ENCODE peak calls at places on chromosomes 6 and 20, in five cellular contexts. F, S, R, L and M are unnamed samples.

GRCh38 chr20:37309941-37310590 is 20.6 kb downstream of the MANBAL start:
- DNase-seq in S (no peak), L (no peak), R (no peak), F (no peak), M (no peak)

GRCh38 chr6:40999498-41000070 is 39.4 kb downstream of the UNC5CL start:
- DNase-seq in F (peak; percentile 66), L (peak; percentile 42), R (no peak), S (no peak), M (peak; percentile 62)

GRCh38 chr6:148466158-148466557 is 123.5 kb downstream of the SASH1 start:
- DNase-seq in L (no peak), S (no peak), F (no peak), R (no peak), M (no peak)

GRCh38 chr6:32194825-32195651 is 2.6 kb upstream of the GPSM3 start:
- DNase-seq in F (no peak), R (peak; percentile 38), L (no peak), S (peak; percentile 55), M (peak; percentile 65)

GRCh38 chr20:52585333-52585732 is 386.8 kb upstream of the TSHZ2 start:
- DNase-seq in L (no peak), R (no peak), S (no peak), F (no peak), M (no peak)

GRCh38 chr6:167214216-167214615 is 56.4 kb upstream of the GPR31 start:
- DNase-seq in L (no peak), S (no peak), R (no peak), F (no peak), M (no peak)

GRCh38 chr6:28393912-28394662 is 5.5 kb downstream of the ZSCAN12 start:
- DNase-seq in F (no peak), S (peak; percentile 7), R (no peak), L (no peak), M (no peak)

GRCh38 chr20:1800777-1801176 is 94.4 kb upstream of the SIRPA start:
- DNase-seq in F (no peak), S (no peak), R (no peak), L (no peak), M (no peak)

GRCh38 chr6:21826460-21826859 is 232.9 kb downstream of the SOX4 start:
- DNase-seq in R (no peak), S (no peak), L (no peak), F (no peak), M (no peak)

DNA sequence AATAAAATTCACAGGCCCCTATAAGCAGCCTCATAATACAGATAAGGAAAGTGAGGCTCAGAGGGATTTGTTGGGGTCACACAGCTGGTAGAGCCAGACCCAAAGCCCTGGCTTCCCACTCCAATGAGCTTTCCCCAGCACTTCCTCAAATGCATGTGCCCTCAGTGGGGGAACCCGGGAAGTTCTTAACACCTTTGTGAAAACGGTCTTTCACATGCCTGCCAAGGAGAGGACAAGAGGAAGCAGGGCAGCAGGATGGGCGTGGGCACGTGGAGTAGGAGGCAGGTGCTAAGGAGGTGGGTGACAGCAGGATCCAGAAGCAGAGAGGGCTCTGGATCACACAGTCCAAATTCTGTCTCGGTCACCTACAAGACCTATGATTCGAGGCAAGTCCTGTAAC is 598 bp downstream of the PI16 start:
- DNase-seq in F (no peak), L (no peak), R (no peak), S (no peak), M (no peak)
- TF ChIP-seq CTCF in F (no peak), L (no peak), R (no peak), S (no peak), M (no peak)

GRCh38 chr6:39792501-39793450 is 600 bp downstream of the DAAM2 start:
- DNase-seq in L (no peak), S (no peak), F (no peak), R (no peak), M (no peak)

GRCh38 chr6:39793528-39793927 is 1.4 kb downstream of the DAAM2 start:
- DNase-seq in R (no peak), S (no peak), L (no peak), F (no peak), M (no peak)

GRCh38 chr6:39791850-39792500 is at the start of gene DAAM2:
- DNase-seq in L (peak; percentile 22), F (peak; percentile 72), R (no peak), S (no peak), M (no peak)

GRCh38 chr6:39790772-39791171 is 1.4 kb upstream of the DAAM2 start:
- DNase-seq in S (no peak), L (peak; percentile 10), F (no peak), R (no peak), M (no peak)

DNA sequence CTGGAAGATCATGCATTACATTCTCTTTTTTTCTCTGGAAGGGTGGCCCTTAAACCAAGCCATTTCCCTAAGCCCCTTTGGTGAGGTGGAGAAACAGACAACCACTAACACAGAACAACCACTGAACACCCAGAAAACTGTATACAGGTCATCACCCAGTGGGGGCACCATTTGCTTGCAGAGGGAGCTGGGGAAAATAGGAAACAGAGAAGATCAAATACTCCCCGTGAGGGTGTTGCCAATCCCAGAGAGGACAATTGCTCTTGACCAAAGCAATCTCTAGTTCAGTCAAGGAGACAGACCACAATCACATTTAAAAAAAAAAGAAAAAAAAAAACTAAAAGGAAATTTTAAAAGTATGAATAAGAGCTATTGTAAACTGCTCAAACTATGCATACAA is 865 bp upstream of the DAAM2 start:
- DNase-seq in S (no peak), F (no peak), L (peak; percentile 19), R (no peak), M (no peak)
- TF ChIP-seq CTCF in S (peak; percentile 57), F (no peak), L (no peak), R (no peak), M (no peak)

GRCh38 chr6:44128020-44128917 is 915 bp downstream of the TMEM63B start:
- DNase-seq in R (peak; percentile 45), L (peak; percentile 35), S (peak; percentile 30), F (peak; percentile 67), M (peak; percentile 69)
- TF ChIP-seq CTCF in R (no peak), L (no peak), S (peak; percentile 23), F (no peak), M (peak; percentile 32)

GRCh38 chr20:32468860-32469259 is 110.7 kb downstream of the ASXL1 start:
- DNase-seq in R (no peak), S (no peak), L (no peak), F (no peak), M (no peak)

GRCh38 chr20:32472581-32473207 is 112.4 kb downstream of the NOL4L start:
- DNase-seq in F (no peak), R (no peak), L (no peak), S (no peak), M (no peak)

GRCh38 chr20:32468313-32468640 is 110.1 kb downstream of the ASXL1 start:
- DNase-seq in L (no peak), R (no peak), S (no peak), F (no peak), M (no peak)

GRCh38 chr20:32470940-32471339 is 112.8 kb downstream of the ASXL1 start:
- DNase-seq in R (no peak), L (no peak), F (no peak), S (no peak), M (no peak)

GRCh38 chr20:32470025-32470861 is 112.1 kb downstream of the ASXL1 start:
- DNase-seq in F (peak; percentile 77), L (no peak), S (peak; percentile 82), R (no peak), M (peak; percentile 63)
- TF ChIP-seq CTCF in F (peak; percentile 61), L (no peak), S (peak; percentile 85), R (no peak), M (peak; percentile 40)

DNA sequence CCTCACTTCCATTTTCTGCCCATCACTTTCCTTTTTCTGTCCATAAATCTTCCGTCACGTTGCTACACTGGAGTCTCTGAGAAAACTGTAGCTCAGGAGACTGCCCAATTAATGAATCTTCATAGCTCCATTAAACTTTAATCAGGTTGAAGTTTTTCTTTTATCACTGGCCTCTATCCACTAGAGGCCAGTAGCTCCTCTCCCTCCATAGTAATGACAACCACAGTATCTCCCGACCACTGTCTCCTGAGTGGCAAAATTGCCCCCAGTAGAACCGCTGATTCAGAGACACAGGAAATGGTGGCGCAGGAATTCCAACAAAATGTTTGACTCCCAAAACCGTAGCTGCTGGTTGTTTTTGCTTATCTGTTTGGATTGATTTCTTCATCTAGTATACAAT is 18.4 kb upstream of the DOK5 start:
- DNase-seq in R (no peak), S (no peak), F (no peak), L (no peak), M (no peak)
- TF ChIP-seq CTCF in R (no peak), S (peak; percentile 20), F (no peak), L (no peak), M (no peak)

GRCh38 chr20:57476073-57476526 is 48.8 kb downstream of the CTCFL start:
- DNase-seq in S (no peak), R (no peak), F (no peak), L (no peak), M (no peak)
- TF ChIP-seq CTCF in S (no peak), R (no peak), F (no peak), L (no peak), M (no peak)